ENCODE peak calls at places on chromosomes 2 and 18, in seven cellular contexts. One of them, this sample, is unnamed.

GRCh38 chr18:12628706-12629702 is 28.9 kb downstream of the SPIRE1 start:
- DNase-seq in activated T-helper 2 cell treated with anti-CD3 and anti-CD28 coated beads, Interferon-gamma antibody, Interleukin-2, Interleukin-4, amounts not matched to agents 10 μg/mL and 5 μg/mL and 100 μg/mL, durations not matched to agents 14 hours and 24 hours and 36 hours: no peak
- DNase-seq in mammary epithelial cell: peak
- DNase-seq in stimulated activated CD8-positive, alpha-beta memory T cell treated with anti-CD3 and anti-CD28 coated beads, Interleukin-7, amount 100 ng/mL, for 4 hours: no peak
- DNase-seq in GM18507: no peak
- DNase-seq in endothelial cell: no peak
- DNase-seq in dermis microvascular lymphatic vessel endothelial cell: peak
- DNase-seq in this sample: no peak

GRCh38 chr2:86577817-86578456 is 14.7 kb upstream of the CHMP3 start:
- DNase-seq in dermis microvascular lymphatic vessel endothelial cell: no peak
- DNase-seq in stimulated activated CD8-positive, alpha-beta memory T cell treated with anti-CD3 and anti-CD28 coated beads, Interleukin-7, amount 100 ng/mL, for 4 hours: no peak
- DNase-seq in mammary epithelial cell: no peak
- DNase-seq in GM18507: no peak
- DNase-seq in activated T-helper 2 cell treated with anti-CD3 and anti-CD28 coated beads, Interferon-gamma antibody, Interleukin-2, Interleukin-4, amounts not matched to agents 10 μg/mL and 5 μg/mL and 100 μg/mL, durations not matched to agents 14 hours and 24 hours and 36 hours: no peak
- DNase-seq in endothelial cell: no peak
- DNase-seq in this sample: no peak

GRCh38 chr18:11752116-11752911 is 63.2 kb downstream of the GNAL start:
- DNase-seq in stimulated activated CD8-positive, alpha-beta memory T cell treated with anti-CD3 and anti-CD28 coated beads, Interleukin-7, amount 100 ng/mL, for 4 hours: no peak
- DNase-seq in activated T-helper 2 cell treated with anti-CD3 and anti-CD28 coated beads, Interferon-gamma antibody, Interleukin-2, Interleukin-4, amounts not matched to agents 10 μg/mL and 5 μg/mL and 100 μg/mL, durations not matched to agents 14 hours and 24 hours and 36 hours: no peak
- DNase-seq in mammary epithelial cell: no peak
- DNase-seq in dermis microvascular lymphatic vessel endothelial cell: peak
- DNase-seq in GM18507: peak
- DNase-seq in endothelial cell: peak
- DNase-seq in this sample: peak

GRCh38 chr18:10035306-10035991 is 121.6 kb downstream of the VAPA start:
- DNase-seq in GM18507: no peak
- DNase-seq in dermis microvascular lymphatic vessel endothelial cell: no peak
- DNase-seq in mammary epithelial cell: peak
- DNase-seq in activated T-helper 2 cell treated with anti-CD3 and anti-CD28 coated beads, Interferon-gamma antibody, Interleukin-2, Interleukin-4, amounts not matched to agents 10 μg/mL and 5 μg/mL and 100 μg/mL, durations not matched to agents 14 hours and 24 hours and 36 hours: no peak
- DNase-seq in stimulated activated CD8-positive, alpha-beta memory T cell treated with anti-CD3 and anti-CD28 coated beads, Interleukin-7, amount 100 ng/mL, for 4 hours: no peak
- DNase-seq in endothelial cell: no peak
- DNase-seq in this sample: no peak

GRCh38 chr2:50346104-50346503 is 685.8 kb downstream of the NRXN1 start:
- DNase-seq in mammary epithelial cell: no peak
- DNase-seq in GM18507: no peak
- DNase-seq in dermis microvascular lymphatic vessel endothelial cell: no peak
- DNase-seq in activated T-helper 2 cell treated with anti-CD3 and anti-CD28 coated beads, Interferon-gamma antibody, Interleukin-2, Interleukin-4, amounts not matched to agents 10 μg/mL and 5 μg/mL and 100 μg/mL, durations not matched to agents 14 hours and 24 hours and 36 hours: no peak
- DNase-seq in stimulated activated CD8-positive, alpha-beta memory T cell treated with anti-CD3 and anti-CD28 coated beads, Interleukin-7, amount 100 ng/mL, for 4 hours: no peak
- DNase-seq in endothelial cell: peak
- DNase-seq in this sample: no peak

GRCh38 chr2:132252191-132252893 is 90.6 kb upstream of the ANKRD30BL start:
- DNase-seq in GM18507: no peak
- DNase-seq in dermis microvascular lymphatic vessel endothelial cell: no peak
- DNase-seq in endothelial cell: no peak
- DNase-seq in stimulated activated CD8-positive, alpha-beta memory T cell treated with anti-CD3 and anti-CD28 coated beads, Interleukin-7, amount 100 ng/mL, for 4 hours: no peak
- DNase-seq in mammary epithelial cell: no peak
- DNase-seq in activated T-helper 2 cell treated with anti-CD3 and anti-CD28 coated beads, Interferon-gamma antibody, Interleukin-2, Interleukin-4, amounts not matched to agents 10 μg/mL and 5 μg/mL and 100 μg/mL, durations not matched to agents 14 hours and 24 hours and 36 hours: no peak
- DNase-seq in this sample: no peak

GRCh38 chr2:112962308-112963175 is 15.3 kb upstream of the IL36G start:
- DNase-seq in dermis microvascular lymphatic vessel endothelial cell: no peak
- DNase-seq in activated T-helper 2 cell treated with anti-CD3 and anti-CD28 coated beads, Interferon-gamma antibody, Interleukin-2, Interleukin-4, amounts not matched to agents 10 μg/mL and 5 μg/mL and 100 μg/mL, durations not matched to agents 14 hours and 24 hours and 36 hours: no peak
- DNase-seq in stimulated activated CD8-positive, alpha-beta memory T cell treated with anti-CD3 and anti-CD28 coated beads, Interleukin-7, amount 100 ng/mL, for 4 hours: no peak
- DNase-seq in endothelial cell: no peak
- DNase-seq in mammary epithelial cell: peak
- DNase-seq in GM18507: no peak
- DNase-seq in this sample: no peak

GRCh38 chr2:165833156-165833555 is 39.1 kb upstream of the GALNT3 start:
- DNase-seq in stimulated activated CD8-positive, alpha-beta memory T cell treated with anti-CD3 and anti-CD28 coated beads, Interleukin-7, amount 100 ng/mL, for 4 hours: no peak
- DNase-seq in activated T-helper 2 cell treated with anti-CD3 and anti-CD28 coated beads, Interferon-gamma antibody, Interleukin-2, Interleukin-4, amounts not matched to agents 10 μg/mL and 5 μg/mL and 100 μg/mL, durations not matched to agents 14 hours and 24 hours and 36 hours: no peak
- DNase-seq in GM18507: no peak
- DNase-seq in dermis microvascular lymphatic vessel endothelial cell: no peak
- DNase-seq in endothelial cell: no peak
- DNase-seq in mammary epithelial cell: peak
- DNase-seq in this sample: no peak

GRCh38 chr18:69205925-69206324 is 194.8 kb upstream of the DOK6 start:
- DNase-seq in activated T-helper 2 cell treated with anti-CD3 and anti-CD28 coated beads, Interferon-gamma antibody, Interleukin-2, Interleukin-4, amounts not matched to agents 10 μg/mL and 5 μg/mL and 100 μg/mL, durations not matched to agents 14 hours and 24 hours and 36 hours: no peak
- DNase-seq in mammary epithelial cell: no peak
- DNase-seq in endothelial cell: no peak
- DNase-seq in dermis microvascular lymphatic vessel endothelial cell: no peak
- DNase-seq in GM18507: no peak
- DNase-seq in stimulated activated CD8-positive, alpha-beta memory T cell treated with anti-CD3 and anti-CD28 coated beads, Interleukin-7, amount 100 ng/mL, for 4 hours: no peak
- DNase-seq in this sample: no peak

GRCh38 chr2:116580209-116580608 is 1234.3 kb upstream of the DDX18 start:
- DNase-seq in mammary epithelial cell: no peak
- DNase-seq in stimulated activated CD8-positive, alpha-beta memory T cell treated with anti-CD3 and anti-CD28 coated beads, Interleukin-7, amount 100 ng/mL, for 4 hours: no peak
- DNase-seq in GM18507: no peak
- DNase-seq in dermis microvascular lymphatic vessel endothelial cell: no peak
- DNase-seq in activated T-helper 2 cell treated with anti-CD3 and anti-CD28 coated beads, Interferon-gamma antibody, Interleukin-2, Interleukin-4, amounts not matched to agents 10 μg/mL and 5 μg/mL and 100 μg/mL, durations not matched to agents 14 hours and 24 hours and 36 hours: no peak
- DNase-seq in endothelial cell: no peak
- DNase-seq in this sample: no peak

GRCh38 chr2:101432411-101433181 is 42.3 kb downstream of the RFX8 start:
- DNase-seq in GM18507: no peak
- DNase-seq in mammary epithelial cell: no peak
- DNase-seq in activated T-helper 2 cell treated with anti-CD3 and anti-CD28 coated beads, Interferon-gamma antibody, Interleukin-2, Interleukin-4, amounts not matched to agents 10 μg/mL and 5 μg/mL and 100 μg/mL, durations not matched to agents 14 hours and 24 hours and 36 hours: no peak
- DNase-seq in stimulated activated CD8-positive, alpha-beta memory T cell treated with anti-CD3 and anti-CD28 coated beads, Interleukin-7, amount 100 ng/mL, for 4 hours: no peak
- DNase-seq in dermis microvascular lymphatic vessel endothelial cell: no peak
- DNase-seq in endothelial cell: no peak
- DNase-seq in this sample: no peak

GRCh38 chr2:75238670-75239330 is 39.5 kb upstream of the TACR1 start:
- DNase-seq in endothelial cell: no peak
- DNase-seq in stimulated activated CD8-positive, alpha-beta memory T cell treated with anti-CD3 and anti-CD28 coated beads, Interleukin-7, amount 100 ng/mL, for 4 hours: no peak
- DNase-seq in GM18507: no peak
- DNase-seq in dermis microvascular lymphatic vessel endothelial cell: no peak
- DNase-seq in activated T-helper 2 cell treated with anti-CD3 and anti-CD28 coated beads, Interferon-gamma antibody, Interleukin-2, Interleukin-4, amounts not matched to agents 10 μg/mL and 5 μg/mL and 100 μg/mL, durations not matched to agents 14 hours and 24 hours and 36 hours: no peak
- DNase-seq in mammary epithelial cell: peak
- DNase-seq in this sample: no peak

GRCh38 chr2:120423167-120423943 is 77.4 kb downstream of the INHBB start:
- DNase-seq in mammary epithelial cell: no peak
- DNase-seq in activated T-helper 2 cell treated with anti-CD3 and anti-CD28 coated beads, Interferon-gamma antibody, Interleukin-2, Interleukin-4, amounts not matched to agents 10 μg/mL and 5 μg/mL and 100 μg/mL, durations not matched to agents 14 hours and 24 hours and 36 hours: no peak
- DNase-seq in endothelial cell: no peak
- DNase-seq in dermis microvascular lymphatic vessel endothelial cell: no peak
- DNase-seq in GM18507: no peak
- DNase-seq in stimulated activated CD8-positive, alpha-beta memory T cell treated with anti-CD3 and anti-CD28 coated beads, Interleukin-7, amount 100 ng/mL, for 4 hours: no peak
- DNase-seq in this sample: no peak

GRCh38 chr2:68469935-68470334 is 2.5 kb downstream of the APLF start:
- DNase-seq in activated T-helper 2 cell treated with anti-CD3 and anti-CD28 coated beads, Interferon-gamma antibody, Interleukin-2, Interleukin-4, amounts not matched to agents 10 μg/mL and 5 μg/mL and 100 μg/mL, durations not matched to agents 14 hours and 24 hours and 36 hours: no peak
- DNase-seq in endothelial cell: no peak
- DNase-seq in dermis microvascular lymphatic vessel endothelial cell: peak
- DNase-seq in stimulated activated CD8-positive, alpha-beta memory T cell treated with anti-CD3 and anti-CD28 coated beads, Interleukin-7, amount 100 ng/mL, for 4 hours: no peak
- DNase-seq in mammary epithelial cell: no peak
- DNase-seq in GM18507: no peak
- DNase-seq in this sample: no peak

GRCh38 chr2:43792653-43793052 is 18.8 kb downstream of the DYNC2LI1 start:
- DNase-seq in dermis microvascular lymphatic vessel endothelial cell: no peak
- DNase-seq in endothelial cell: no peak
- DNase-seq in GM18507: no peak
- DNase-seq in stimulated activated CD8-positive, alpha-beta memory T cell treated with anti-CD3 and anti-CD28 coated beads, Interleukin-7, amount 100 ng/mL, for 4 hours: no peak
- DNase-seq in mammary epithelial cell: no peak
- DNase-seq in activated T-helper 2 cell treated with anti-CD3 and anti-CD28 coated beads, Interferon-gamma antibody, Interleukin-2, Interleukin-4, amounts not matched to agents 10 μg/mL and 5 μg/mL and 100 μg/mL, durations not matched to agents 14 hours and 24 hours and 36 hours: no peak
- DNase-seq in this sample: no peak

GRCh38 chr2:145652992-145653545 is 1133.2 kb upstream of the ZEB2 start:
- DNase-seq in dermis microvascular lymphatic vessel endothelial cell: no peak
- DNase-seq in GM18507: no peak
- DNase-seq in activated T-helper 2 cell treated with anti-CD3 and anti-CD28 coated beads, Interferon-gamma antibody, Interleukin-2, Interleukin-4, amounts not matched to agents 10 μg/mL and 5 μg/mL and 100 μg/mL, durations not matched to agents 14 hours and 24 hours and 36 hours: no peak
- DNase-seq in endothelial cell: no peak
- DNase-seq in stimulated activated CD8-positive, alpha-beta memory T cell treated with anti-CD3 and anti-CD28 coated beads, Interleukin-7, amount 100 ng/mL, for 4 hours: no peak
- DNase-seq in mammary epithelial cell: peak
- DNase-seq in this sample: no peak

GRCh38 chr2:17979707-17980106 is 101.2 kb downstream of the KCNS3 start:
- DNase-seq in stimulated activated CD8-positive, alpha-beta memory T cell treated with anti-CD3 and anti-CD28 coated beads, Interleukin-7, amount 100 ng/mL, for 4 hours: no peak
- DNase-seq in activated T-helper 2 cell treated with anti-CD3 and anti-CD28 coated beads, Interferon-gamma antibody, Interleukin-2, Interleukin-4, amounts not matched to agents 10 μg/mL and 5 μg/mL and 100 μg/mL, durations not matched to agents 14 hours and 24 hours and 36 hours: no peak
- DNase-seq in GM18507: no peak
- DNase-seq in endothelial cell: no peak
- DNase-seq in dermis microvascular lymphatic vessel endothelial cell: no peak
- DNase-seq in mammary epithelial cell: no peak
- DNase-seq in this sample: no peak

GRCh38 chr2:71458413-71459083 is 5.2 kb downstream of the DYSF start:
- DNase-seq in stimulated activated CD8-positive, alpha-beta memory T cell treated with anti-CD3 and anti-CD28 coated beads, Interleukin-7, amount 100 ng/mL, for 4 hours: no peak
- DNase-seq in endothelial cell: no peak
- DNase-seq in activated T-helper 2 cell treated with anti-CD3 and anti-CD28 coated beads, Interferon-gamma antibody, Interleukin-2, Interleukin-4, amounts not matched to agents 10 μg/mL and 5 μg/mL and 100 μg/mL, durations not matched to agents 14 hours and 24 hours and 36 hours: no peak
- DNase-seq in mammary epithelial cell: peak
- DNase-seq in dermis microvascular lymphatic vessel endothelial cell: peak
- DNase-seq in GM18507: no peak
- DNase-seq in this sample: no peak

GRCh38 chr2:205763708-205764501 is 81.6 kb downstream of the NRP2 start:
- DNase-seq in GM18507: no peak
- DNase-seq in activated T-helper 2 cell treated with anti-CD3 and anti-CD28 coated beads, Interferon-gamma antibody, Interleukin-2, Interleukin-4, amounts not matched to agents 10 μg/mL and 5 μg/mL and 100 μg/mL, durations not matched to agents 14 hours and 24 hours and 36 hours: no peak
- DNase-seq in endothelial cell: peak
- DNase-seq in dermis microvascular lymphatic vessel endothelial cell: peak
- DNase-seq in mammary epithelial cell: no peak
- DNase-seq in stimulated activated CD8-positive, alpha-beta memory T cell treated with anti-CD3 and anti-CD28 coated beads, Interleukin-7, amount 100 ng/mL, for 4 hours: no peak
- DNase-seq in this sample: peak

GRCh38 chr2:203740741-203741363 is 34.4 kb downstream of the CD28 start:
- DNase-seq in stimulated activated CD8-positive, alpha-beta memory T cell treated with anti-CD3 and anti-CD28 coated beads, Interleukin-7, amount 100 ng/mL, for 4 hours: no peak
- DNase-seq in endothelial cell: no peak
- DNase-seq in GM18507: no peak
- DNase-seq in activated T-helper 2 cell treated with anti-CD3 and anti-CD28 coated beads, Interferon-gamma antibody, Interleukin-2, Interleukin-4, amounts not matched to agents 10 μg/mL and 5 μg/mL and 100 μg/mL, durations not matched to agents 14 hours and 24 hours and 36 hours: peak
- DNase-seq in dermis microvascular lymphatic vessel endothelial cell: no peak
- DNase-seq in mammary epithelial cell: peak
- DNase-seq in this sample: peak

GRCh38 chr2:203894262-203894661 is 26.7 kb downstream of the CTLA4 start:
- DNase-seq in endothelial cell: no peak
- DNase-seq in mammary epithelial cell: no peak
- DNase-seq in stimulated activated CD8-positive, alpha-beta memory T cell treated with anti-CD3 and anti-CD28 coated beads, Interleukin-7, amount 100 ng/mL, for 4 hours: no peak
- DNase-seq in dermis microvascular lymphatic vessel endothelial cell: no peak
- DNase-seq in GM18507: no peak
- DNase-seq in activated T-helper 2 cell treated with anti-CD3 and anti-CD28 coated beads, Interferon-gamma antibody, Interleukin-2, Interleukin-4, amounts not matched to agents 10 μg/mL and 5 μg/mL and 100 μg/mL, durations not matched to agents 14 hours and 24 hours and 36 hours: no peak
- DNase-seq in this sample: no peak

GRCh38 chr18:78925557-78926242 is 53.9 kb upstream of the SALL3 start:
- DNase-seq in dermis microvascular lymphatic vessel endothelial cell: no peak
- DNase-seq in endothelial cell: no peak
- DNase-seq in GM18507: no peak
- DNase-seq in stimulated activated CD8-positive, alpha-beta memory T cell treated with anti-CD3 and anti-CD28 coated beads, Interleukin-7, amount 100 ng/mL, for 4 hours: no peak
- DNase-seq in mammary epithelial cell: no peak
- DNase-seq in activated T-helper 2 cell treated with anti-CD3 and anti-CD28 coated beads, Interferon-gamma antibody, Interleukin-2, Interleukin-4, amounts not matched to agents 10 μg/mL and 5 μg/mL and 100 μg/mL, durations not matched to agents 14 hours and 24 hours and 36 hours: no peak
- DNase-seq in this sample: no peak

GRCh38 chr2:162890690-162891311 is 52.2 kb upstream of the KCNH7 start:
- DNase-seq in mammary epithelial cell: peak
- DNase-seq in stimulated activated CD8-positive, alpha-beta memory T cell treated with anti-CD3 and anti-CD28 coated beads, Interleukin-7, amount 100 ng/mL, for 4 hours: no peak
- DNase-seq in activated T-helper 2 cell treated with anti-CD3 and anti-CD28 coated beads, Interferon-gamma antibody, Interleukin-2, Interleukin-4, amounts not matched to agents 10 μg/mL and 5 μg/mL and 100 μg/mL, durations not matched to agents 14 hours and 24 hours and 36 hours: no peak
- DNase-seq in dermis microvascular lymphatic vessel endothelial cell: peak
- DNase-seq in endothelial cell: peak
- DNase-seq in GM18507: no peak
- DNase-seq in this sample: no peak

GRCh38 chr2:200466703-200467418 is 43.0 kb downstream of the KCTD18 start:
- DNase-seq in GM18507: no peak
- DNase-seq in mammary epithelial cell: no peak
- DNase-seq in dermis microvascular lymphatic vessel endothelial cell: no peak
- DNase-seq in stimulated activated CD8-positive, alpha-beta memory T cell treated with anti-CD3 and anti-CD28 coated beads, Interleukin-7, amount 100 ng/mL, for 4 hours: no peak
- DNase-seq in endothelial cell: no peak
- DNase-seq in activated T-helper 2 cell treated with anti-CD3 and anti-CD28 coated beads, Interferon-gamma antibody, Interleukin-2, Interleukin-4, amounts not matched to agents 10 μg/mL and 5 μg/mL and 100 μg/mL, durations not matched to agents 14 hours and 24 hours and 36 hours: no peak
- DNase-seq in this sample: peak

GRCh38 chr2:181178823-181179412 is 198.5 kb downstream of the UBE2E3 start:
- DNase-seq in stimulated activated CD8-positive, alpha-beta memory T cell treated with anti-CD3 and anti-CD28 coated beads, Interleukin-7, amount 100 ng/mL, for 4 hours: no peak
- DNase-seq in mammary epithelial cell: no peak
- DNase-seq in activated T-helper 2 cell treated with anti-CD3 and anti-CD28 coated beads, Interferon-gamma antibody, Interleukin-2, Interleukin-4, amounts not matched to agents 10 μg/mL and 5 μg/mL and 100 μg/mL, durations not matched to agents 14 hours and 24 hours and 36 hours: no peak
- DNase-seq in GM18507: no peak
- DNase-seq in dermis microvascular lymphatic vessel endothelial cell: peak
- DNase-seq in endothelial cell: peak
- DNase-seq in this sample: no peak

GRCh38 chr2:186486651-186487647 is 889 bp downstream of the ZC3H15 start:
- DNase-seq in mammary epithelial cell: peak
- DNase-seq in GM18507: no peak
- DNase-seq in dermis microvascular lymphatic vessel endothelial cell: peak
- DNase-seq in stimulated activated CD8-positive, alpha-beta memory T cell treated with anti-CD3 and anti-CD28 coated beads, Interleukin-7, amount 100 ng/mL, for 4 hours: no peak
- DNase-seq in activated T-helper 2 cell treated with anti-CD3 and anti-CD28 coated beads, Interferon-gamma antibody, Interleukin-2, Interleukin-4, amounts not matched to agents 10 μg/mL and 5 μg/mL and 100 μg/mL, durations not matched to agents 14 hours and 24 hours and 36 hours: no peak
- DNase-seq in endothelial cell: no peak
- DNase-seq in this sample: no peak

GRCh38 chr18:59846814-59847490 is 52.8 kb upstream of the PMAIP1 start:
- DNase-seq in endothelial cell: no peak
- DNase-seq in GM18507: peak
- DNase-seq in stimulated activated CD8-positive, alpha-beta memory T cell treated with anti-CD3 and anti-CD28 coated beads, Interleukin-7, amount 100 ng/mL, for 4 hours: no peak
- DNase-seq in activated T-helper 2 cell treated with anti-CD3 and anti-CD28 coated beads, Interferon-gamma antibody, Interleukin-2, Interleukin-4, amounts not matched to agents 10 μg/mL and 5 μg/mL and 100 μg/mL, durations not matched to agents 14 hours and 24 hours and 36 hours: peak
- DNase-seq in mammary epithelial cell: peak
- DNase-seq in dermis microvascular lymphatic vessel endothelial cell: peak
- DNase-seq in this sample: peak

GRCh38 chr18:57909620-57910019 is 106.5 kb upstream of the ATP8B1 start:
- DNase-seq in dermis microvascular lymphatic vessel endothelial cell: no peak
- DNase-seq in activated T-helper 2 cell treated with anti-CD3 and anti-CD28 coated beads, Interferon-gamma antibody, Interleukin-2, Interleukin-4, amounts not matched to agents 10 μg/mL and 5 μg/mL and 100 μg/mL, durations not matched to agents 14 hours and 24 hours and 36 hours: no peak
- DNase-seq in endothelial cell: no peak
- DNase-seq in GM18507: no peak
- DNase-seq in mammary epithelial cell: peak
- DNase-seq in stimulated activated CD8-positive, alpha-beta memory T cell treated with anti-CD3 and anti-CD28 coated beads, Interleukin-7, amount 100 ng/mL, for 4 hours: no peak
- DNase-seq in this sample: no peak

GRCh38 chr2:20638014-20638413 is 12.9 kb downstream of the HS1BP3 start:
- DNase-seq in stimulated activated CD8-positive, alpha-beta memory T cell treated with anti-CD3 and anti-CD28 coated beads, Interleukin-7, amount 100 ng/mL, for 4 hours: no peak
- DNase-seq in endothelial cell: no peak
- DNase-seq in GM18507: no peak
- DNase-seq in activated T-helper 2 cell treated with anti-CD3 and anti-CD28 coated beads, Interferon-gamma antibody, Interleukin-2, Interleukin-4, amounts not matched to agents 10 μg/mL and 5 μg/mL and 100 μg/mL, durations not matched to agents 14 hours and 24 hours and 36 hours: no peak
- DNase-seq in dermis microvascular lymphatic vessel endothelial cell: no peak
- DNase-seq in mammary epithelial cell: no peak
- DNase-seq in this sample: no peak

This sample was measured in activated T-helper 1 cell treated with anti-CD3 and anti-CD28 coated beads, Interleukin-12 subunit alpha, Interleukin-12 subunit beta, Interleukin-2, Interleukin-4 antibody, amounts not matched to agents 30 ng/mL and 10 ng/mL and 1 ng/mL, durations not matched to agents 14 hours and 24 hours and 36 hours.